ENCODE peak calls at places on chromosomes 7 and 10, in five cellular contexts. I is GM12878, Q is H1, R is HCT116, F is K562. K is an unnamed sample.

GRCh38 chr10:126387931-126388911 is at the start of gene ADAM12:
- DNase-seq in Q (no peak), R (no peak), I (no peak), F (no peak), K (peak)

GRCh38 chr10:17200885-17201164 is 647 bp downstream of the TRDMT1 start:
- DNase-seq in Q (no peak), I (no peak), F (no peak), R (peak), K (no peak)

GRCh38 chr10:132480356-132480755 is 57.2 kb upstream of the INPP5A start:
- DNase-seq in I (no peak), R (no peak), F (no peak), Q (no peak), K (no peak)

GRCh38 chr10:83373659-83374058 is 765.6 kb upstream of the GHITM start:
- DNase-seq in I (no peak), Q (peak), F (no peak), R (no peak), K (peak)

GRCh38 chr10:101573885-101574284 is 14.2 kb downstream of the POLL start:
- DNase-seq in R (no peak), F (no peak), I (no peak), Q (no peak), K (peak)

GRCh38 chr10:96700477-96701099 is 19.7 kb downstream of the PIK3AP1 start:
- DNase-seq in R (no peak), F (no peak), I (no peak), Q (no peak), K (no peak)

GRCh38 chr7:112072541-112073245 is 133.5 kb downstream of the DOCK4 start:
- DNase-seq in R (no peak), F (no peak), Q (no peak), I (no peak), K (no peak)

GRCh38 chr10:132925071-132925561 is 17.3 kb downstream of the CFAP46 start:
- DNase-seq in R (no peak), Q (no peak), I (no peak), F (no peak), K (no peak)

GRCh38 chr10:28754930-28755718 is 77.8 kb downstream of the BAMBI start:
- DNase-seq in R (no peak), F (no peak), Q (no peak), I (no peak), K (no peak)

GRCh38 chr10:21797984-21798765 is 205.4 kb downstream of the DNAJC1 start:
- DNase-seq in F (no peak), I (peak), R (no peak), Q (no peak), K (no peak)

GRCh38 chr7:132488634-132489302 is 87.5 kb downstream of the PLXNA4 start:
- DNase-seq in F (no peak), I (no peak), R (no peak), Q (no peak), K (peak)

GRCh38 chr10:11538834-11539190 is 72.6 kb downstream of the USP6NL start:
- DNase-seq in F (no peak), Q (no peak), I (no peak), R (no peak), K (no peak)

GRCh38 chr10:10533417-10533816 is 484.3 kb upstream of the CELF2 start:
- DNase-seq in F (no peak), R (no peak), I (no peak), Q (no peak), K (no peak)

GRCh38 chr10:68235591-68235990 is 3.7 kb upstream of the ATOH7 start:
- DNase-seq in R (no peak), F (no peak), Q (no peak), I (no peak), K (peak)

GRCh38 chr10:10903620-10904019 is 114.1 kb upstream of the CELF2 start:
- DNase-seq in Q (no peak), R (no peak), I (no peak), F (no peak), K (no peak)

GRCh38 chr7:93860261-93860660 is 30.3 kb downstream of the TFPI2 start:
- DNase-seq in Q (no peak), F (no peak), I (no peak), R (no peak), K (no peak)

GRCh38 chr7:98992076-98992475 is 113.7 kb downstream of the TRRAP start:
- DNase-seq in F (no peak), I (no peak), Q (no peak), R (no peak), K (no peak)

GRCh38 chr10:14879055-14879800 is 562 bp downstream of the SUV39H2 start:
- DNase-seq in R (no peak), F (no peak), Q (no peak), I (no peak), K (no peak)

GRCh38 chr7:69373171-69374035 is 224.9 kb upstream of the AUTS2 start:
- DNase-seq in Q (no peak), F (no peak), I (no peak), R (no peak), K (no peak)

GRCh38 chr10:17669185-17669872 is 25.4 kb downstream of the STAM start:
- DNase-seq in I (peak), R (no peak), F (no peak), Q (no peak), K (no peak)

GRCh38 chr7:98357751-98358161 is 43.1 kb downstream of the BAIAP2L1 start:
- DNase-seq in I (no peak), R (no peak), F (no peak), Q (no peak), K (no peak)

GRCh38 chr10:121927361-121927840 is 430 bp downstream of the ATE1 start:
- DNase-seq in F (peak), I (no peak), R (peak), Q (no peak), K (peak)

GRCh38 chr7:129903935-129904334 is 48.8 kb downstream of the UBE2H start:
- DNase-seq in R (no peak), I (peak), F (no peak), Q (no peak), K (no peak)

GRCh38 chr10:88791924-88792323 is 10.6 kb upstream of the LIPM start:
- DNase-seq in F (no peak), R (peak), Q (no peak), I (peak), K (peak)

GRCh38 chr7:45484094-45484493 is 90.1 kb upstream of the ADCY1 start:
- DNase-seq in Q (no peak), R (no peak), I (no peak), F (no peak), K (no peak)

GRCh38 chr7:130380121-130380860 is at the start of gene CPA1:
- DNase-seq in I (no peak), Q (no peak), F (no peak), R (no peak), K (peak)

GRCh38 chr10:129038490-129039011 is 428.5 kb upstream of the MGMT start:
- DNase-seq in I (no peak), F (no peak), R (no peak), Q (no peak), K (no peak)

GRCh38 chr10:24762966-24763623 is 39.4 kb upstream of the ARHGAP21 start:
- DNase-seq in Q (peak), R (no peak), F (no peak), I (no peak), K (no peak)

GRCh38 chr7:48497521-48497920 is 326.3 kb downstream of the ABCA13 start:
- DNase-seq in R (no peak), Q (no peak), I (no peak), F (no peak), K (no peak)

GRCh38 chr10:60140681-60141632 is 234.6 kb upstream of the CCDC6 start:
- DNase-seq in Q (no peak), I (no peak), F (peak), R (no peak), K (no peak)

GRCh38 chr10:1434202-1434601 is 303.1 kb downstream of the ADARB2 start:
- DNase-seq in I (no peak), Q (no peak), R (no peak), F (no peak), K (no peak)

GRCh38 chr7:121610243-121610642 is 214.1 kb upstream of the FAM3C start:
- DNase-seq in Q (no peak), I (no peak), F (no peak), R (no peak), K (no peak)

GRCh38 chr10:89053555-89053954 is 63.0 kb downstream of the FAS start:
- DNase-seq in R (no peak), F (no peak), I (no peak), Q (no peak), K (no peak)

GRCh38 chr7:42222119-42222518 is 14.9 kb downstream of the GLI3 start:
- DNase-seq in R (no peak), F (no peak), Q (no peak), I (no peak), K (no peak)

GRCh38 chr7:503046-503574 is 16.5 kb downstream of the PDGFA start:
- DNase-seq in I (no peak), R (no peak), Q (no peak), F (no peak), K (no peak)

GRCh38 chr10:72162978-72163377 is 52.8 kb upstream of the ANAPC16 start:
- DNase-seq in R (no peak), I (peak), F (no peak), Q (no peak), K (no peak)

GRCh38 chr10:28532223-28532508 is 752 bp upstream of the WAC start:
- DNase-seq in F (no peak), I (no peak), Q (no peak), R (no peak), K (no peak)

DNA sequence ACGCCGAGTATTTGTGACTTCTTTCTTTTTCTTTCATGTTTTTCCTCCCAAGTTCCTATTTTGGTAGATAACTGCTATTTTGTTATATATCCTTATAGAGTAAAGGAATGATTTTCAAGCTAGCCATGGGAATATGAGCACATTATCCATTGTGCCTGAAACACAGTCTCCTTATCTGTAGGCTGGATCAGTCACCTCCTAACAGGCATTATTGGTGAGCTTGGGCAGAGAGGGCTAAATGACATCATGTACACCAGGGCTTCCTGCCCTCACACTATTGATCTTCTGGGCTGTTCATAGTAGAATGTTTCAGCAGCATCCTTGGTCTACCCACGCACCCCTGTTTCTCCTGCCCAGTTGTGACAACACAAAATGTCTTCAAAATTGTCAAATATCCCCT is 88.1 kb upstream of the CTBP2 start:
- DNase-seq in I (no peak), F (no peak), R (no peak), Q (no peak), K (peak)
- TF ChIP-seq SIN3A in I (no peak), F (no peak), R (no peak), Q (no peak), K (no peak)

DNA sequence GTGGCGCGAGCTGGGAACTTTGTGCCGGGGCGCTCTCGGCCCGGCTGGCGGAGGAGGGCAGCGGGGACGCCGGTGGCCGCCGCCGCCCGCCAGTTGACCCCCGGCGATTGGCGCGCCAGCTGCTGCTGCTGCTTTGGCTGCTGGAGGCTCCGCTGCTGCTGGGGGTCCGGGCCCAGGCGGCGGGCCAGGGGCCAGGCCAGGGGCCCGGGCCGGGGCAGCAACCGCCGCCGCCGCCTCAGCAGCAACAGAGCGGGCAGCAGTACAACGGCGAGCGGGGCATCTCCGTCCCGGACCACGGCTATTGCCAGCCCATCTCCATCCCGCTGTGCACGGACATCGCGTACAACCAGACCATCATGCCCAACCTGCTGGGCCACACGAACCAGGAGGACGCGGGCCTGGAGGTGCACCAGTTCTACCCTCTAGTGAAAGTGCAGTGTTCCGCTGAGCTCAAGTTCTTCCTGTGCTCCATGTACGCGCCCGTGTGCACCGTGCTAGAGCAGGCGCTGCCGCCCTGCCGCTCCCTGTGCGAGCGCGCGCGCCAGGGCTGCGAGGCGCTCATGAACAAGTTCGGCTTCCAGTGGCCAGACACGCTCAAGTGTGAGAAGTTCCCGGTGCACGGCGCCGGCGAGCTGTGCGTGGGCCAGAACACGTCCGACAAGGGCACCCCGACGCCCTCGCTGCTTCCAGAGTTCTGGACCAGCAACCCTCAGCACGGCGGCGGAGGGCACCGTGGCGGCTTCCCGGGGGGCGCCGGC is 870 bp downstream of the FZD1 start:
- DNase-seq in F (no peak), R (no peak), I (no peak), Q (no peak), K (peak)
- TF ChIP-seq JUND in F (no peak), R (no peak), I (no peak), Q (no peak), K (no peak)

GRCh38 chr7:77982926-77983550 is 184.5 kb downstream of the PHTF2 start:
- DNase-seq in R (no peak), I (no peak), F (no peak), Q (no peak), K (no peak)
- TF ChIP-seq SIN3A in R (no peak), I (no peak), F (no peak), Q (no peak), K (no peak)

GRCh38 chr10:34282186-34282585 is 532.9 kb downstream of the PARD3 start:
- DNase-seq in I (no peak), Q (no peak), R (no peak), F (no peak), K (no peak)
- TF ChIP-seq JUND in I (no peak), Q (no peak), R (no peak), F (no peak), K (no peak)

GRCh38 chr10:123573236-123574147 is 92.7 kb upstream of the GPR26 start:
- DNase-seq in Q (peak), I (no peak), R (peak), F (peak), K (peak)
- TF ChIP-seq SIN3A in Q (no peak), I (no peak), R (no peak), F (no peak), K (no peak)

DNA sequence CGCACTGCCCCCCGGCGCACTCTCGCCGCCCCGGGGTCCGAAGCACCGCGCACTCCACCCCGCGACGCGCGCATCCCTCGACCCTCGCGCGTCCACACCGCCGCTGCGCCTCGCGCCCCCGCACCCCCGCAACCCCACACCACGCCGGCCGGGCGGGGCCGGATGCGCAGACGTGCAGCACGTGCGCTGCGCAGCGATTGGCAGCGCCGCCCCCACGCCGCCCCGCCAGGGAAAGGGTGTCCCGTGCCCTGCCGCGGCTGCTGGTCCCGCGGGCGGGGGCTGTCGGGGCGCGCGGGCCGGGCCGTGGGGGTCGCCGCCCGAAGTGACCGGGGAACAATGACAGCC is 53.7 kb upstream of the KDM7A start:
- DNase-seq in Q (no peak), F (no peak), I (no peak), R (no peak), K (peak)
- TF ChIP-seq JUND in Q (no peak), F (no peak), I (no peak), R (no peak), K (no peak)

GRCh38 chr7:155543926-155544325 is 2.4 kb downstream of the CNPY1 start:
- DNase-seq in I (no peak), Q (no peak), F (no peak), R (no peak), K (no peak)

GRCh38 chr7:155542276-155542675 is 4.1 kb downstream of the CNPY1 start:
- DNase-seq in F (no peak), R (no peak), I (no peak), Q (no peak), K (no peak)

GRCh38 chr7:155545348-155545747 is 1.0 kb downstream of the CNPY1 start:
- DNase-seq in Q (no peak), F (no peak), I (no peak), R (no peak), K (no peak)

GRCh38 chr7:155544485-155544884 is 1.9 kb downstream of the CNPY1 start:
- DNase-seq in I (no peak), Q (no peak), R (no peak), F (no peak), K (no peak)

GRCh38 chr7:155543011-155543881 is 3.1 kb downstream of the CNPY1 start:
- DNase-seq in F (no peak), Q (no peak), R (no peak), I (no peak), K (no peak)
- TF ChIP-seq SIN3A in F (no peak), Q (no peak), R (no peak), I (no peak), K (no peak)

GRCh38 chr10:79153753-79154152 is 85.0 kb downstream of the ZMIZ1 start:
- DNase-seq in R (no peak), Q (no peak), F (no peak), I (no peak), K (no peak)
- TF ChIP-seq JUND in R (no peak), Q (no peak), F (no peak), I (no peak), K (no peak)

DNA sequence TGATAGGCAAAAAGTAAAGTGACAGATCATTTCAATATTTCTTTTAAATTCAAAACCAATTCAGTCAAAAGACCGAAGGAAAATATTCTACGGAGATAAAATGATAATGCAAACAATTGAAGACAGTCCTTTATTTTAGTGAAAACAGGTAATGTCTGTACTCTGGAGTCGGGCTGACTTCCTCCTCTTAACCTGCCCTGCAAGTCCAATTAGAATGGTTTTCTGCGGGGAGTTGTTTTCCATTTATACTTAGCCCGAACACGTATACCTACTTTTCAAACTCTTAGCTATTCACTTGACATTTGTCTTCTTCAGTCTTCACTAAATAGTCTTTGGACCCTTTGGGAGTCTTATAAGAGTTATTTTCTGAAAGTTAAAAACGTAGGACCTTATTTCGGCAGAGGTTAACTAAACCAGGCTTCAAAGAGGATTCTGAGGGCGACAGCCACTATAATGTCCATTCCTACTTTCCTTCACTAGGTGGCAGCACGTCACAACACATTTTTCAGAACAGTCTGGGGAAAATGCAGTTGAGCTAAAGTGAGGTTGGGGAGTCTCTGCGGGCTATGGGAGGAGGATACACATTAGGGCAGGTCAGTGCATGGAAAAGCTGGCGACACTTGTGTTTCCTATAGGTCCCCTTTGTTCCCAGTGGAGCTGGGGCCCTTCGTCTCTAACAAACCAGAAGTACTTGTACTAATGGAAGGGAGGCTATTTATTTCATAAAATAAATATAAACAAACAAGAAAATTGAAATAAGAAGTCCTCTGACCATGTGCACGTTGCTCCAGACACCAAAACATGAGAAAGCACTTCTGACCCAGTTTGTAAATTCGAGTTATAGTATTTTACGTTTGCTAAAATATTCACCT is 471.9 kb downstream of the KCNMA1 start:
- DNase-seq in I (peak), R (peak), F (peak), Q (peak), K (peak)
- TF ChIP-seq SIN3A in I (no peak), R (no peak), F (no peak), Q (no peak), K (no peak)

K was measured in SK-N-SH.